ENCODE peak calls at places on chromosomes 13 and 19, in five cellular contexts. T is right cardiac atrium, P is testis, Y is T-helper 9 cell, Q is adipocyte. R is an unnamed sample.
A peak's percentile ranks its signal among the peaks of the same experiment; 100 is the strongest.

GRCh38 chr19:35248310-35249145 is at the start of gene LSR:
- DNase-seq in T (peak; percentile 76), P (peak; percentile 93), Y (peak; percentile 54), Q (no peak), R (peak; percentile 74)

GRCh38 chr19:14476663-14477401 is 1.7 kb upstream of the PTGER1 start:
- DNase-seq in T (peak; percentile 80), P (no peak), Y (peak; percentile 33), Q (peak; percentile 47), R (no peak)

GRCh38 chr19:10390652-10391286 is 10.4 kb upstream of the TYK2 start:
- DNase-seq in T (peak; percentile 80), P (peak; percentile 82), Y (peak; percentile 60), Q (peak; percentile 83), R (no peak)

GRCh38 chr13:29140277-29140676 is 320.1 kb downstream of the MTUS2 start:
- DNase-seq in T (no peak), P (no peak), Y (no peak), Q (no peak), R (no peak)

GRCh38 chr19:5590151-5590864 is 22.6 kb upstream of the TINCR start:
- DNase-seq in T (no peak), P (no peak), Y (no peak), Q (no peak), R (no peak)

GRCh38 chr13:110232146-110232545 is 74.8 kb downstream of the COL4A1 start:
- DNase-seq in T (no peak), P (no peak), Y (no peak), Q (no peak), R (no peak)

GRCh38 chr13:66748712-66749111 is 481.4 kb downstream of the PCDH9 start:
- DNase-seq in T (no peak), P (no peak), Y (no peak), Q (no peak), R (no peak)

GRCh38 chr19:52542984-52543664 is 15.7 kb downstream of the ZNF808 start:
- DNase-seq in T (no peak), P (no peak), Y (peak; percentile 4), Q (no peak), R (no peak)

GRCh38 chr13:46373623-46374022 is 13.4 kb downstream of the RUBCNL start:
- DNase-seq in T (no peak), P (no peak), Y (no peak), Q (no peak), R (no peak)

GRCh38 chr13:105240356-105240755 is 1295.1 kb downstream of the EFNB2 start:
- DNase-seq in T (no peak), P (no peak), Y (no peak), Q (no peak), R (no peak)

GRCh38 chr13:50712882-50713281 is 130.6 kb downstream of the DLEU7 start:
- DNase-seq in T (no peak), P (no peak), Y (no peak), Q (no peak), R (no peak)

GRCh38 chr19:1253514-1254080 is 5.2 kb downstream of the MIDN start:
- DNase-seq in T (peak; percentile 78), P (no peak), Y (no peak), Q (no peak), R (no peak)

GRCh38 chr19:15251749-15252397 is 19.6 kb upstream of the EPHX3 start:
- DNase-seq in T (peak; percentile 94), P (peak; percentile 83), Y (no peak), Q (peak; percentile 95), R (peak; percentile 87)

GRCh38 chr13:99224019-99224418 is 23.4 kb downstream of the UBAC2 start:
- DNase-seq in T (no peak), P (no peak), Y (no peak), Q (no peak), R (no peak)

GRCh38 chr13:39385621-39386231 is 217.3 kb downstream of the LHFPL6 start:
- DNase-seq in T (no peak), P (no peak), Y (no peak), Q (no peak), R (no peak)

GRCh38 chr13:102198418-102199322 is 203.2 kb downstream of the FGF14 start:
- DNase-seq in T (no peak), P (no peak), Y (no peak), Q (peak; percentile 8), R (no peak)

GRCh38 chr13:26446751-26447150 is 110.7 kb upstream of the WASF3 start:
- DNase-seq in T (no peak), P (no peak), Y (no peak), Q (no peak), R (no peak)

GRCh38 chr19:45177817-45178261 is at the start of gene TRAPPC6A:
- DNase-seq in T (no peak), P (no peak), Y (no peak), Q (peak; percentile 68), R (no peak)